ENCODE peak calls at places on chromosome 22, in seven cellular contexts. Y, B, T, A, K, V and L are unnamed samples.

GRCh38 chr22:29702931-29703594 is 16.7 kb upstream of the CABP7 start:
- DNase-seq in Y (no peak), B (peak; percentile 20), T (no peak), A (no peak), K (no peak), V (no peak), L (no peak)

GRCh38 chr22:40416636-40417035 is 46.2 kb downstream of the SGSM3 start:
- DNase-seq in Y (no peak), B (no peak), T (no peak), A (no peak), K (no peak), V (no peak), L (no peak)

GRCh38 chr22:31490496-31490925 is 869 bp upstream of the EIF4ENIF1 start:
- DNase-seq in Y (peak; percentile 15), B (peak; percentile 58), T (peak; percentile 77), A (peak; percentile 97), K (no peak), V (peak; percentile 65), L (peak; percentile 62)

GRCh38 chr22:46068908-46069481 is 81.3 kb upstream of the PPARA start:
- DNase-seq in Y (no peak), B (no peak), T (no peak), A (no peak), K (no peak), V (no peak), L (no peak)

GRCh38 chr22:36767035-36767775 is 8.7 kb downstream of the IFT27 start:
- DNase-seq in Y (no peak), B (no peak), T (no peak), A (no peak), K (no peak), V (no peak), L (no peak)

GRCh38 chr22:37154925-37155712 is 5.4 kb upstream of the IL2RB start:
- DNase-seq in Y (no peak), B (no peak), T (no peak), A (no peak), K (no peak), V (no peak), L (no peak)

GRCh38 chr22:43185860-43186261 is 1.1 kb downstream of the TTLL12 start:
- DNase-seq in Y (no peak), B (peak; percentile 58), T (peak; percentile 45), A (no peak), K (no peak), V (no peak), L (no peak)

GRCh38 chr22:38415561-38416321 is 39.3 kb downstream of the KCNJ4 start:
- DNase-seq in Y (peak; percentile 17), B (no peak), T (no peak), A (no peak), K (no peak), V (peak; percentile 36), L (no peak)

GRCh38 chr22:45804986-45805325 is 133.3 kb downstream of the ATXN10 start:
- DNase-seq in Y (no peak), B (no peak), T (peak; percentile 4), A (no peak), K (no peak), V (no peak), L (no peak)

GRCh38 chr22:48709976-48710375 is 1117.7 kb downstream of the BRD1 start:
- DNase-seq in Y (no peak), B (no peak), T (no peak), A (no peak), K (no peak), V (no peak), L (no peak)

GRCh38 chr22:30730351-30730750 is 35.7 kb downstream of the OSBP2 start:
- DNase-seq in Y (no peak), B (no peak), T (no peak), A (no peak), K (no peak), V (no peak), L (no peak)

GRCh38 chr22:46044718-46045458 is 67.9 kb upstream of the WNT7B start:
- DNase-seq in Y (no peak), B (no peak), T (no peak), A (no peak), K (no peak), V (no peak), L (no peak)

GRCh38 chr22:37021710-37022482 is 2.4 kb downstream of the MPST start:
- DNase-seq in Y (peak; percentile 59), B (peak; percentile 82), T (no peak), A (no peak), K (no peak), V (peak; percentile 62), L (peak; percentile 80)

GRCh38 chr22:43421914-43422615 is 10.3 kb downstream of the MPPED1 start:
- DNase-seq in Y (no peak), B (no peak), T (no peak), A (no peak), K (no peak), V (no peak), L (no peak)

GRCh38 chr22:36143956-36144355 is 16.6 kb downstream of the APOL3 start:
- DNase-seq in Y (no peak), B (no peak), T (no peak), A (no peak), K (no peak), V (no peak), L (no peak)

GRCh38 chr22:45413013-45413367 is 409 bp downstream of the SMC1B start:
- DNase-seq in Y (no peak), B (no peak), T (no peak), A (no peak), K (no peak), V (no peak), L (no peak)

GRCh38 chr22:44333847-44334635 is 21.3 kb upstream of the SHISAL1 start:
- DNase-seq in Y (no peak), B (no peak), T (no peak), A (no peak), K (no peak), V (no peak), L (no peak)

GRCh38 chr22:17969732-17970131 is 54.6 kb downstream of the MICAL3 start:
- DNase-seq in Y (no peak), B (no peak), T (no peak), A (no peak), K (no peak), V (no peak), L (no peak)
- TF ChIP-seq POLR2AphosphoS5 in Y (no peak), B (no peak), T (no peak), A (no peak), K (no peak), V (no peak), L (no peak)

DNA sequence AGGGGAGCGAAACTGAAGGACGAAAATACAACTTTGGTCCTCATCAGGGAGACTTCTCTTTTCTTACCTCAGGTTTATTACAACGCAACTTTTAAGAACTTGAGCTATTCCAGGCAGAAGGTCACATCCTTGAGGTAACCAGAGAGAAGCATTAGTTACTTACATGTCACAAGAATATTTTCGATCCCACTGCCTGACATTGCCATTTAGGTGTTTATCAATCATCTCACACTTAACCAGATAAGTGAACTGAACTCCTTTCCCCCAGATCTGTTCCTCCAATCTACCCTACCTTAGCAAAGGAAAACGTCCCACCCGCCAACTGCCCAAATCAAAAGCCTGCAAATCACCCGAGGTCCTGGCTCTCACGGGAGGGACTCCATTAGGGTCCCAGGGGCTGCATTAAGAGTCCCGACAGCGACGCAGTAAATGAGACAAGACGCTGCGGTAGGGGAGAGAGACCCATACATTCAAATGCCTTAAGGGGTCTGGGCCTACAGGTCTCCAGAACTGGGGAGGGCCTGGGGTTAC is 734 bp downstream of the ZNF280B start:
- DNase-seq in Y (no peak), B (no peak), T (no peak), A (no peak), K (no peak), V (no peak), L (no peak)
- TF ChIP-seq TAF1 in Y (no peak), B (no peak), T (no peak), A (no peak), K (no peak), V (no peak), L (no peak)

GRCh38 chr22:47131611-47132427 is 369.4 kb downstream of the TBC1D22A start:
- DNase-seq in Y (no peak), B (no peak), T (no peak), A (no peak), K (no peak), V (no peak), L (no peak)

GRCh38 chr22:47128216-47129215 is 366.1 kb downstream of the TBC1D22A start:
- DNase-seq in Y (no peak), B (no peak), T (no peak), A (peak; percentile 9), K (no peak), V (no peak), L (no peak)

GRCh38 chr22:47130883-47131610 is 368.6 kb downstream of the TBC1D22A start:
- DNase-seq in Y (no peak), B (no peak), T (no peak), A (no peak), K (no peak), V (no peak), L (no peak)

GRCh38 chr22:47127441-47127871 is 365.0 kb downstream of the TBC1D22A start:
- DNase-seq in Y (no peak), B (no peak), T (no peak), A (no peak), K (no peak), V (no peak), L (no peak)

DNA sequence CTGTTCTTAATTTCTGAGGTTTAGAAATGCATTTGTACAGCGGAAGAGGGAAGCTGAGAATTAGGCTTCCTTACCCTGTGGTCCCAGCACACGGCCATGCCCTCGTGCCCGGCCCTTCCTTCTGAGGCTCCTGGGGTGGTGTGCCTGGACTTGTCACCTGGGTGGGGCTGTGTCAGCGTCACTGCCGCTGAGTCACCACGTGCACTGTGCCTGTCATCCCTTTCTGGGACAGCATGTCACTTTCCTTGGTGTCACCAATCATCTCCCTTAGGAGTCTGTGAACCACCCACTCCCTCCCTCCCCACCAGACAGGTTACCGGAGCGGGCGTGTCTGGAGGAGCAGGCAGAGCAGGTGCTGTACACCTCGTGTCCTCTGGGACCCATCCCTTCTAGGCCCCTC is 367.5 kb downstream of the TBC1D22A start:
- DNase-seq in Y (peak; percentile 76), B (no peak), T (no peak), A (no peak), K (no peak), V (no peak), L (no peak)
- TF ChIP-seq POLR2AphosphoS5 in Y (no peak), B (no peak), T (no peak), A (no peak), K (no peak), V (no peak), L (no peak)

DNA sequence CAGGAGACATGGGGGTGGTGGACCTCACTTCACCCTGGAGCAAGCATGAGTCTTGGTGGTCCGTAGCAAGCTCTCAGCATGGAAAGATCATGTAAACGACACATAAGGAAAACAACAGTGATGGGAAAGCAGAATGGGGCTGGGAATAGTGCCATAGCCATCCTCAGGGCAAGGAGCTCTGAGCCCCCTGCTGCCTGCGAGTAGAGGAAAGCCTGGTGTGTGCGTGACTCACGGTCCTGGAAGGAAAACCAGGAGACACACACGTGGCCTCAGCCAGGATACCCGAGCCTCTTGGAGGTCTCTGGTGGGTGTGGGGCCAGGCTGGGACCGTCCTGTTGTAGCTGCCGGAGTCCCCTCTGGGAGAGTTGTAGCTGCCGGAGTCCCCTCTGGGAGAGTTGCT is 12.4 kb downstream of the SHANK3 start:
- DNase-seq in Y (no peak), B (peak; percentile 13), T (no peak), A (no peak), K (no peak), V (no peak), L (peak; percentile 12)
- TF ChIP-seq TAF1 in Y (no peak), B (no peak), T (no peak), A (no peak), K (no peak), V (no peak), L (no peak)